ENCODE peak calls at places on chromosomes 5 and 9, in six cellular contexts. M is esophagus squamous epithelium, T is K562, P is right lobe of liver, J is IMR-90, F is H54. H is an unnamed sample.

GRCh38 chr9:111897831-111898144 is 1.2 kb downstream of the UGCG start:
- DNase-seq in T (no peak), F (no peak), M (no peak), P (no peak), J (no peak), H (no peak)

GRCh38 chr5:56757077-56757476 is 58.3 kb upstream of the MAP3K1 start:
- DNase-seq in J (peak), T (no peak), F (no peak), P (no peak), M (no peak), H (no peak)

GRCh38 chr5:173530547-173530946 is 85.9 kb downstream of the BOD1 start:
- DNase-seq in T (no peak), P (no peak), M (no peak), F (no peak), J (no peak), H (no peak)

GRCh38 chr9:115399026-115399425 is 281.1 kb upstream of the TNC start:
- DNase-seq in M (no peak), P (no peak), J (no peak), T (no peak), F (no peak), H (no peak)

GRCh38 chr5:140986117-140986521 is 19.8 kb downstream of the PCDHAC2 start:
- DNase-seq in P (no peak), J (no peak), F (no peak), T (no peak), M (no peak), H (no peak)

GRCh38 chr5:178196986-178197385 is 7.3 kb upstream of the HNRNPAB start:
- DNase-seq in T (peak), M (no peak), P (peak), F (no peak), J (no peak), H (peak)

GRCh38 chr5:8905021-8905420 is 640.9 kb downstream of the SEMA5A start:
- DNase-seq in M (no peak), F (no peak), J (peak), T (no peak), P (no peak), H (no peak)

GRCh38 chr9:94865599-94866456 is 139.3 kb downstream of the AOPEP start:
- DNase-seq in F (no peak), P (no peak), J (peak), M (no peak), T (no peak), H (peak)

GRCh38 chr9:126705767-126706697 is 92.3 kb downstream of the LMX1B start:
- DNase-seq in F (peak), J (peak), T (peak), M (no peak), P (peak), H (peak)

GRCh38 chr9:33878691-33879366 is 61.9 kb downstream of the UBE2R2 start:
- DNase-seq in T (no peak), F (no peak), M (no peak), J (no peak), P (no peak), H (no peak)

GRCh38 chr5:75243510-75243909 is 6.8 kb upstream of the ANKRD31 start:
- DNase-seq in P (no peak), J (no peak), T (no peak), F (no peak), M (no peak), H (no peak)

GRCh38 chr9:134966697-134967546 is 49.2 kb upstream of the FCN1 start:
- DNase-seq in P (peak), T (no peak), M (no peak), J (no peak), F (no peak), H (peak)

GRCh38 chr9:85321561-85321960 is 420.2 kb downstream of the AGTPBP1 start:
- DNase-seq in F (no peak), P (no peak), J (no peak), T (no peak), M (no peak), H (no peak)

GRCh38 chr9:78167356-78167755 is 68.5 kb upstream of the CEP78 start:
- DNase-seq in T (no peak), J (no peak), M (no peak), F (no peak), P (no peak), H (no peak)

GRCh38 chr5:37938086-37938852 is 98.4 kb upstream of the GDNF start:
- DNase-seq in P (no peak), T (no peak), J (no peak), M (no peak), F (no peak), H (no peak)

GRCh38 chr5:139752506-139753350 is 42.9 kb upstream of the PSD2 start:
- DNase-seq in P (no peak), M (no peak), T (peak), J (peak), F (peak), H (no peak)

GRCh38 chr9:87887661-87888480 is 5.2 kb downstream of the SPATA31E1 start:
- DNase-seq in F (no peak), J (no peak), P (no peak), M (no peak), T (no peak), H (no peak)

GRCh38 chr9:3585616-3586015 is 59.8 kb upstream of the RFX3 start:
- DNase-seq in P (no peak), J (no peak), F (no peak), T (no peak), M (no peak), H (no peak)

GRCh38 chr5:1523793-1524480 is at the start of gene LPCAT1:
- DNase-seq in F (peak), P (peak), J (peak), M (no peak), T (peak), H (peak)

GRCh38 chr9:117409321-117409720 is 5.5 kb downstream of the ASTN2 start:
- DNase-seq in T (no peak), F (no peak), J (no peak), M (no peak), P (no peak), H (no peak)

GRCh38 chr5:7844901-7845300 is 6.0 kb downstream of the CFAP90 start:
- DNase-seq in M (no peak), P (no peak), T (no peak), F (no peak), J (no peak), H (no peak)

GRCh38 chr5:147712024-147712423 is 70.5 kb downstream of the JAKMIP2 start:
- DNase-seq in F (no peak), P (no peak), M (no peak), T (no peak), J (no peak), H (no peak)

GRCh38 chr5:78182838-78183237 is 111.7 kb downstream of the AP3B1 start:
- DNase-seq in M (no peak), P (no peak), F (no peak), T (peak), J (no peak), H (no peak)

GRCh38 chr9:93003552-93004407 is 54.7 kb upstream of the SUSD3 start:
- DNase-seq in T (peak), M (no peak), P (peak), F (peak), J (peak), H (no peak)

GRCh38 chr5:107272509-107272908 is 398.2 kb downstream of the EFNA5 start:
- DNase-seq in J (no peak), T (no peak), P (no peak), M (no peak), F (no peak), H (no peak)

GRCh38 chr5:96079075-96079474 is 117.4 kb upstream of the ELL2 start:
- DNase-seq in F (no peak), M (no peak), P (no peak), J (peak), T (no peak), H (no peak)

GRCh38 chr9:76618762-76619161 is 145.5 kb upstream of the PCA3 start:
- DNase-seq in J (peak), F (no peak), P (no peak), T (no peak), M (no peak), H (no peak)

GRCh38 chr5:94672746-94673145 is 54.3 kb downstream of the SLF1 start:
- DNase-seq in F (no peak), M (no peak), P (no peak), T (no peak), J (no peak), H (no peak)

DNA sequence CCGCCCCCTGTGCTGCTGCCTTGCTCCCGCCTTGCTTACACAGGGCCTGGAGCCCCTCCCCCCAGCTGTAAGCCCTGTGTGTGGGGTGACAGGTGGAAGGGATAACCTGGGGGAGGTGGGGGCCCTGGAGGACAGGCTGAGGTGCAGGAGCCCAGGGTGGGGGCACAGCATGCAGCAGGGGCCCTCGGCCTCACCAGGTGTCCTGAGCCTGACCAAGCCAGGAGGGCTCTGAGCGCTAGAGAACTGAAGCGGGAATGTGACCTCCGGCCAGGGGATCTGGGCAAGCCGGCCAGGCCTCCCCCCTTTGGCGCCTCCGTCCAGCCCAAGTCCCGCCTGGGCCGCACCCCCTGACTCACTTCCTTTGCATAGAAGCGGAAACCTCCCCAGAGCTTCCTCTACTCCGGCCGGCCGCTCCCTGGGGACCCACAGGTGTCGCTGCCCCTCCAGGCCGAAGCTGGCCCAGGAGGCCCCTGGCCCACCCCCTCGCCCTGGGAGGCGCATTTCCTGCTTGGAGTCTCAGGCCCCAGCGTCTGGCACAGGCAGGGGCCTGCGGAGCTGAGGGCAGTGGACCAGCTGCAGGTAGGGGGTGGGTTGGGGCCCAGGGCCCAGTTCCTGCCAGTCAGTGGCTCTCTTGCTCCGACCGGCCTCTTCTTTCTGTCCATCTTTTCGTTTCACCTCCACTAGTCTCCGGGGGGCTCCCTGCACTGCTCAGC is at the start of gene TOR4A:
- DNase-seq in T (peak), F (peak), P (peak), J (peak), M (peak), H (peak)
- TF ChIP-seq POLR2A in T (peak), F (peak), P (peak), J (peak), M (peak), H (no peak)

GRCh38 chr9:121300283-121301119 is 32.5 kb downstream of the GSN start:
- DNase-seq in P (no peak), F (no peak), J (no peak), T (no peak), M (no peak), H (peak)

GRCh38 chr9:121298016-121298538 is 30.1 kb downstream of the GSN start:
- DNase-seq in F (no peak), P (no peak), J (no peak), M (no peak), T (no peak), H (no peak)

GRCh38 chr9:121298689-121299112 is 30.7 kb downstream of the GSN start:
- DNase-seq in P (no peak), F (no peak), M (no peak), T (no peak), J (no peak), H (peak)

GRCh38 chr9:121299125-121299466 is 31.1 kb downstream of the GSN start:
- DNase-seq in M (no peak), J (no peak), P (no peak), T (no peak), F (no peak), H (peak)

DNA sequence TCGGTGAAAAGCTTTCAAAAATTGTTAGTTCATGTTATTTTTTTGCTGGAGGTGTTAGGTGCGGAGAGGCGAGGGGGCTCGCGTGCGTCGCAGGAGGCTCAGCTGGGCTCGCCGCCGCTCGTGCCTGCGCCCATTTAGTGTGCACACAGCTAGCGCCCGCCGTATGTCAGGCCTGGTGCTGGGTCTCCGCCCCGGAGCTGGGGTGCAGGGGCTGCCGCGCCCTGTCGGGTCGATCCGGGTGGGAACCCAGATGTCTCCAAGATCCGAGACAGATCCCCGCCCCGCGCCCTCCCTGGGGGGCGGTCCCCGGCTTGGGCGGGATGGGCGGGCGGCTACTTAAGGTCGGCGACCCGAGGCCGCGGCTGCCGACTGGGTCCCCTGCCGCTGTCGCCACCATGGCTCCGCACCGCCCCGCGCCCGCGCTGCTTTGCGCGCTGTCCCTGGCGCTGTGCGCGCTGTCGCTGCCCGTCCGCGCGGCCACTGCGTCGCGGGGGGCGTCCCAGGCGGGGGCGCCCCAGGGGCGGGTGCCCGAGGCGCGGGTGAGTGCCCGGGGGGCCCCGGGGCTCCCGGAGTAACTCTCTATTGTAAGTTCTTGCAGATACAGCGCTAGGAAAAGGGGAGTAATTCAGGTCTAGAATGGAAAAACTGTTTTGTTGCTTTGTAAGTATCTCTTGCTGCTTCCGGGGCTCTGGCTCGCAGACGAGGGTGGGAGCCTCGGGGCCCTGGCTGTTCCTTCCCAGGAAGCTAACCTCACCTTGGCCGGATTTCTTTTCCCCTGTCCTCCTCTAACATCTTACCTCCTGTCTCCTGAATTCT is 31.7 kb downstream of the GSN start:
- DNase-seq in J (no peak), P (no peak), M (no peak), F (no peak), T (no peak), H (peak)
- TF ChIP-seq POLR2A in J (no peak), P (no peak), M (peak), F (no peak), T (no peak), H (no peak)

GRCh38 chr9:128232811-128233428 is 29.7 kb downstream of the DNM1 start:
- DNase-seq in F (no peak), P (no peak), M (no peak), J (no peak), T (no peak), H (no peak)
- TF ChIP-seq POLR2A in F (no peak), P (no peak), M (no peak), J (no peak), T (no peak), H (no peak)

GRCh38 chr9:137305060-137305787 is 3.2 kb upstream of the NRARP start:
- DNase-seq in T (peak), M (no peak), P (peak), J (no peak), F (no peak), H (no peak)
- TF ChIP-seq POLR2A in T (no peak), M (no peak), P (peak), J (no peak), F (no peak), H (peak)

DNA sequence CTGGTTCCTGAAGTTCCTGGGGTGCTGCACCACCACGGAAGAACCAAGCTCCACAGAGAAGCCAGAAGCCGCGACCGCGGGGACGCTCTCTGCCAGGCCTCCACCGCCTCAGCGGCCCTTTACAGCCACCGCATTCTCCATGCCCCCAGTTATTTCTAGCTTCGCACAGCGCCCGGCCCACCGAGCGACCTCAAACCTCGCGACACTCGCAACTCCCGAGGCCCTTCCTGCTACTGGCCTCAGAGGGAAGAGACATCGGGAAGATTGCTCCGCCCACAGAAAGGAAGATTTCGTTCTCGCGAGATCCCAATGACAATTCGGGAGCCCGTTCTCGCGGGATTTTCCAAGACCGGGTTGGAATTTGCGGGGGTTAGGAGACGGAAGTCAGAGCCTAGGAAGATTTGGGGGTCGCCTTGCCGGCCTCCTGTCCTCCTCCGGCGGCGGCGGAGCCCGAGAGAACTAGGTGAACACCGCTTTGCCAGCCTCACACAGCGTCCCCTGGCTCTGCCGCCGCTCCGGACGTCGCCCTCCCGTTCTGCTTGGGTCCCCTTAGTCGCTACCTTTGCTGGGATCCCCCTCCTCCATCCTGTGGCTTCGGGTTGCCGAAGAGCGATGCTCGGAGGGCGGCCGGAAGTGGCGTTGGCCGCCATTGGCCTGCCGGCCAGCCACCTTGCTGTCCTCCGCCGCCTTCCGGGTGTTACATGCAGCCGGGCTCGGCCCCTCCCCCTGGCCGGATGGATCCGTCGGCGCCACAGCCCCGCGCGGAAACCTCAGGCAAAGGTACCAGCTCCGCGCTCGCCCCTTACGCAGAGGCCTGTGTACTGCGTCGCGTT is at the start of gene ERCC6L2:
- DNase-seq in F (peak), T (peak), J (peak), P (peak), M (peak), H (peak)
- TF ChIP-seq POLR2A in F (peak), T (peak), J (peak), P (peak), M (peak), H (peak)

GRCh38 chr5:148751025-148751424 is 75.4 kb upstream of the ADRB2 start:
- DNase-seq in J (no peak), F (no peak), P (no peak), T (no peak), M (no peak), H (no peak)
- TF ChIP-seq POLR2A in J (no peak), F (no peak), P (no peak), T (no peak), M (no peak), H (no peak)

GRCh38 chr9:109421034-109421700 is 76.9 kb downstream of the PTPN3 start:
- DNase-seq in J (no peak), F (no peak), T (no peak), M (no peak), P (no peak), H (no peak)
- TF ChIP-seq POLR2A in J (no peak), F (no peak), T (no peak), M (no peak), P (no peak), H (no peak)

DNA sequence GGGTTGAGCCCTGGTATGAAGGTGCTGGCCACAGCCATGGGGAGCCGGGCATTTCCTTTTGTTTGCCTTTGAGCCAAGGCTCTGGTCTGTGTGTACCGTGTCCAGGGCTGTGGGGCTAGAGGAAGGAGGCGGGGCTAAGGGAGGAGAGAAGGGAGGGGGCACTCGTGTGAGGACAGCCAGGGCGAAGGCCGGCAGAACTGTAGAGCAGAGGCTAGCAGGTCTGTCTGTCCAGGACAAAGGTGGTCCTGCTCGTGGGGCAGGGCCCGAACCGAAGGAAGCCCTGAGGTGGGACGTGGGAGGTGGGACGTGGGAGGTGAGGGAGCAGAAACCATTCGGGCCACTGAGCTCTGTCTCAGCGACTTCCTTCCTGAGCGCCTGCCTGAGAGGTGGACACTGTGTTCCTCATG is 41.3 kb upstream of the TESK1 start:
- DNase-seq in T (peak), F (no peak), P (no peak), M (no peak), J (no peak), H (peak)
- TF ChIP-seq POLR2A in T (no peak), F (no peak), P (no peak), M (no peak), J (no peak), H (no peak)

DNA sequence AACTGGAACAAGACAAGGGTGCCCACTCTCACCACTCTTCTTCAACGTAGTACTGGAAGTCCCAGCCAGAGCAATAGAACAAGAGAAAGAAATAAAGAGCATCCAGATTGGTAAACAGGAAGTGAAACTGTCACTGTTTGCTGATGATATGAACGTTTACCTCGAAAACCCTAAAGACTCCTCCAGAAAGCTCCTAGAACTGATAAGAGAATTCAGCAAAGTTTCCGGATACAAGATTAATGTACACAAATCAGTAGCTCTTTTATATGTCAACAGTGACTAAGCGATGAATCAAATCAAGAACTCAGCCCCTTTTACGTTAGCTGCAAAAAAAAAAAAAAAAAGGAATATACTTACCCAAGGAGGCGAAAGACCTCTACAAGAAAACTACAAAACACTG is 306.6 kb downstream of the PLK2 start:
- DNase-seq in M (no peak), J (peak), T (no peak), P (no peak), F (no peak), H (no peak)
- TF ChIP-seq POLR2A in M (no peak), J (no peak), T (no peak), P (no peak), F (no peak), H (no peak)